ENCODE peak calls at places on chromosomes 2 and 18, in nine cellular contexts. W is upper lobe of right lung, S is neural progenitor cell, U is DND-41, N is tibial nerve, J is psoas muscle, I is MM.1S, V is cardiac muscle cell, F is adrenal gland. M is an unnamed sample. For H3K4me1, the result is how much of the 10 kb centered on the place peaks cover.

GRCh38 chr2:85743304-85743978 is 10.3 kb upstream of the ATOH8 start:
- DNase-seq in J (no peak), W (peak), S (no peak), N (no peak), V (peak), F (peak), I (no peak), U (no peak), M (no peak)

GRCh38 chr2:73386342-73386868 is 769 bp downstream of the ALMS1 start:
- DNase-seq in S (peak), F (no peak), W (no peak), I (no peak), N (no peak), U (no peak), V (no peak), J (no peak), M (no peak)

GRCh38 chr18:32293107-32293506 is 103.3 kb downstream of the MEP1B start:
- DNase-seq in I (no peak), F (no peak), V (no peak), N (peak), U (no peak), J (no peak), W (no peak), S (no peak), M (no peak)

GRCh38 chr18:56200381-56200831 is 438.0 kb downstream of the TXNL1 start:
- DNase-seq in U (no peak), J (no peak), N (no peak), F (no peak), I (no peak), W (no peak), S (no peak), V (peak), M (no peak)

GRCh38 chr2:216653931-216654365 is 20.7 kb downstream of the IGFBP2 start:
- DNase-seq in V (peak), U (peak), F (no peak), N (no peak), I (no peak), W (no peak), J (no peak), S (no peak), M (no peak)

GRCh38 chr2:219506153-219506801 is 7.6 kb downstream of the GMPPA start:
- DNase-seq in F (no peak), I (no peak), J (no peak), V (no peak), W (no peak), S (no peak), U (no peak), N (no peak), M (no peak)

GRCh38 chr18:9653390-9653789 is 39.0 kb upstream of the PPP4R1 start:
- DNase-seq in V (peak), U (no peak), S (no peak), J (no peak), N (peak), F (peak), I (no peak), W (no peak), M (no peak)

GRCh38 chr18:47901624-47902362 is 28.7 kb downstream of the SMAD2 start:
- DNase-seq in F (no peak), U (no peak), V (peak), N (no peak), J (no peak), S (no peak), I (no peak), W (no peak), M (no peak)

GRCh38 chr2:118056165-118056534 is 32.1 kb upstream of the INSIG2 start:
- DNase-seq in W (no peak), U (no peak), S (no peak), N (peak), J (no peak), V (no peak), I (peak), F (peak), M (no peak)

GRCh38 chr2:56680971-56681631 is 497.3 kb downstream of the CCDC85A start:
- DNase-seq in J (no peak), N (no peak), U (no peak), W (no peak), S (no peak), F (no peak), I (no peak), V (peak), M (no peak)

GRCh38 chr2:66317268-66317899 is 117.5 kb upstream of the MEIS1 start:
- DNase-seq in U (no peak), J (no peak), F (no peak), W (no peak), I (no peak), S (no peak), V (no peak), N (no peak), M (no peak)

GRCh38 chr2:170354855-170355649 is 177.1 kb downstream of the MYO3B start:
- DNase-seq in W (no peak), F (no peak), N (no peak), S (no peak), U (peak), V (no peak), I (no peak), J (no peak), M (no peak)

GRCh38 chr2:74530239-74531161 is 767 bp downstream of the HTRA2 start:
- DNase-seq in J (no peak), S (peak), N (no peak), W (peak), U (peak), V (peak), I (peak), F (peak), M (peak)

GRCh38 chr18:58225101-58225500 is 181.1 kb downstream of the NEDD4L start:
- DNase-seq in U (no peak), V (no peak), F (no peak), N (no peak), I (no peak), W (no peak), J (no peak), S (no peak), M (no peak)

GRCh38 chr18:7514796-7515440 is 52.2 kb upstream of the PTPRM start:
- DNase-seq in N (no peak), W (no peak), F (no peak), U (no peak), S (peak), I (no peak), J (no peak), V (peak), M (no peak)

GRCh38 chr2:64049633-64050220 is 30.5 kb upstream of the VPS54 start:
- DNase-seq in J (peak), V (peak), N (peak), F (peak), U (peak), I (peak), S (peak), W (no peak), M (peak)

GRCh38 chr2:121128741-121129659 is 156.0 kb downstream of the TFCP2L1 start:
- DNase-seq in V (peak), W (peak), N (peak), F (peak), I (no peak), J (no peak), S (peak), U (no peak), M (peak)

GRCh38 chr2:6800553-6800952 is 65.2 kb downstream of the CMPK2 start:
- DNase-seq in V (no peak), U (no peak), W (no peak), I (no peak), N (no peak), F (no peak), J (no peak), S (no peak), M (no peak)

GRCh38 chr2:3940661-3941060 is 237.3 kb downstream of the DCDC2C start:
- DNase-seq in J (no peak), N (no peak), I (no peak), V (no peak), U (no peak), S (peak), W (no peak), F (no peak), M (no peak)

GRCh38 chr18:48879008-48879431 is 71.7 kb downstream of the SMAD7 start:
- DNase-seq in U (no peak), V (no peak), I (no peak), F (no peak), W (peak), N (no peak), S (no peak), J (no peak), M (no peak)

GRCh38 chr2:85844486-85844885 is 44.3 kb downstream of the ST3GAL5 start:
- DNase-seq in I (no peak), W (no peak), F (peak), N (no peak), V (no peak), J (no peak), S (no peak), U (no peak), M (no peak)

GRCh38 chr2:203751886-203752285 is 45.4 kb downstream of the CD28 start:
- DNase-seq in V (peak), U (no peak), F (no peak), I (no peak), J (no peak), N (no peak), W (no peak), S (no peak), M (no peak)

GRCh38 chr18:52348209-52348608 is 8.2 kb downstream of the DCC start:
- DNase-seq in U (peak), I (peak), J (no peak), F (no peak), N (no peak), W (no peak), V (no peak), S (peak), M (no peak)

GRCh38 chr2:61411109-61411508 is 59.8 kb downstream of the USP34 start:
- DNase-seq in I (no peak), W (no peak), S (no peak), F (peak), V (no peak), J (no peak), U (no peak), N (no peak), M (no peak)

GRCh38 chr2:61415265-61415664 is 55.6 kb downstream of the USP34 start:
- DNase-seq in W (no peak), I (no peak), S (no peak), U (no peak), V (no peak), F (no peak), N (no peak), J (no peak), M (no peak)

GRCh38 chr2:61404438-61404837 is 66.4 kb downstream of the USP34 start:
- DNase-seq in W (no peak), U (no peak), F (no peak), N (no peak), V (no peak), S (no peak), I (no peak), J (no peak), M (no peak)

GRCh38 chr2:61405813-61406212 is 65.1 kb downstream of the USP34 start:
- DNase-seq in S (no peak), J (no peak), N (no peak), F (no peak), W (no peak), U (no peak), V (no peak), I (no peak), M (no peak)

DNA sequence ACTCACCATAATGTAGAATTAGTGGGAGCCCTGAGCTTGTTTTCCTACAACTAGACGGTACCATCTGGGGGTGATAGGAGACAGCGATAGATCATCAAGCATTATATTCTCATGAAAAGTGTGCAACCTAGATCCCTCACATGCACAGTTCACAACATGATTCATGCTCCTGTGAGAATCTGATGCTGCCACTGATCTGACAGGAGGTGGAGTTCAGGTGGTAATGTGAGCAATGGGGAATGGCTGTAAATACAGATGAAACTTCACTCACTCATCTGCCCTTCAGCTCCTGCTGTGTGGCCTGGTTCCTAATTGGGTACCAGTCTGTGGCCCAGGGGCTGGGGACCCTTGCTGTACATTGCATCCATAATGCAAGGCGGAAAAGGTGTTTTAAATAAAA is 60.7 kb downstream of the USP34 start:
- DNase-seq in I (no peak), W (no peak), J (no peak), N (no peak), S (no peak), V (no peak), U (no peak), F (no peak), M (no peak)
- TF ChIP-seq CTCF in I (no peak), W (no peak), J (no peak), N (no peak), S (no peak), V (no peak), U (no peak), F (no peak), M (no peak)

GRCh38 chr2:172467382-172467781 is 40.0 kb downstream of the ITGA6 start:
- DNase-seq in N (no peak), J (no peak), F (no peak), U (no peak), S (no peak), I (no peak), W (no peak), V (no peak), M (no peak)

GRCh38 chr2:172465417-172466334 is 38.3 kb downstream of the ITGA6 start:
- DNase-seq in S (peak), F (peak), U (peak), I (peak), V (peak), N (peak), J (peak), W (no peak), M (peak)

GRCh38 chr2:172461591-172462392 is 34.4 kb downstream of the ITGA6 start:
- DNase-seq in I (peak), S (peak), J (peak), U (peak), F (peak), V (peak), W (peak), N (no peak), M (peak)

GRCh38 chr2:172462393-172463381 is 35.3 kb downstream of the ITGA6 start:
- DNase-seq in U (peak), N (no peak), F (no peak), J (no peak), V (no peak), S (no peak), I (peak), W (no peak), M (peak)

DNA sequence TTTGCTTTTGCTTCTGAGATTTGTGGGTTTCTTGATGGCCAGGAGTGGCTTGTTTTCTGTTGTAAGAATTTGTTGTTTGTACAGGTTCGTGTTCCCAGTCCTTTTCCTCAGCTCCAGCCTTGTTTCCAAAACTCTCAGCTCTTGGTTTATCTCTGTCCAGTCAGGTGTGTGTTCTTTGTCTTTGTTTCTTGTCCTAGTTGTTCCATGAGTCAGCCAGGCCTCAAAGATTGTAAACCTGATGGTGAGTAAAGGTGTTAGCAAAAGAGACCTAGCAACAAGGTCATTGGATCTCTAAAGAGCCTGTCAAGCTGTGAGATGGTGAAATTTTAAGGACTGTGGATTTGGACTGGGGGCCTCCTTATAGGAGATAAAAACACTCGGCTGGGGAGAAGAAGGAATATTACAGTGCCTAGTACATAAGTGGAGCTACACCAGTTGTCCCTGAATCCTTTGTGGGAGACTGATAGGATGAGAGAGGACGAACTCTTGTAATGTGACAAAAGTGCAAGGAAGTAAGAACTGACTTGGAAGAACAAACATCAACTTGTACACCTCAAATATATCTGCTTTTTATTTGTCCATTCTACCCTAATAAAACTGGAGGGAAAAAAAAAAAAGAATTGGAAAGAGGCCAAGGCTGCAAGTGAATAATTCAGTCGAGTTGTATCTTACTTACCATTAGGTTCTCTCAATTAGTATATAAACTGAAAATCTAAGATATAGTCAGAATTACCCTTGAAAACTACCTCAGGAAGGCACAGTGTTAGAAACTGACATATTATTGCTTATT is 37.1 kb downstream of the ITGA6 start:
- DNase-seq in N (no peak), W (no peak), F (no peak), S (no peak), I (no peak), V (no peak), J (no peak), U (no peak), M (no peak)
- H3K4me1 ChIP-seq in N (half or more), W (under half), F (under half), S (under half), I (under half), V (under half), J (under half), U (under half), M (under half)

GRCh38 chr2:112688086-112688880 is 32.5 kb upstream of the NT5DC4 start:
- DNase-seq in W (no peak), F (no peak), S (no peak), N (no peak), J (no peak), I (no peak), U (no peak), V (no peak), M (no peak)

GRCh38 chr2:112683550-112684414 is 37.0 kb upstream of the NT5DC4 start:
- DNase-seq in V (no peak), I (no peak), W (no peak), J (no peak), F (no peak), S (no peak), N (no peak), U (no peak), M (no peak)

GRCh38 chr2:112684415-112684775 is 36.4 kb upstream of the NT5DC4 start:
- DNase-seq in S (no peak), U (no peak), V (no peak), J (no peak), I (no peak), N (no peak), W (no peak), F (no peak), M (no peak)

GRCh38 chr2:112686348-112687217 is 34.2 kb upstream of the NT5DC4 start:
- DNase-seq in V (no peak), I (peak), F (no peak), U (peak), N (no peak), S (no peak), J (no peak), W (no peak), M (no peak)

DNA sequence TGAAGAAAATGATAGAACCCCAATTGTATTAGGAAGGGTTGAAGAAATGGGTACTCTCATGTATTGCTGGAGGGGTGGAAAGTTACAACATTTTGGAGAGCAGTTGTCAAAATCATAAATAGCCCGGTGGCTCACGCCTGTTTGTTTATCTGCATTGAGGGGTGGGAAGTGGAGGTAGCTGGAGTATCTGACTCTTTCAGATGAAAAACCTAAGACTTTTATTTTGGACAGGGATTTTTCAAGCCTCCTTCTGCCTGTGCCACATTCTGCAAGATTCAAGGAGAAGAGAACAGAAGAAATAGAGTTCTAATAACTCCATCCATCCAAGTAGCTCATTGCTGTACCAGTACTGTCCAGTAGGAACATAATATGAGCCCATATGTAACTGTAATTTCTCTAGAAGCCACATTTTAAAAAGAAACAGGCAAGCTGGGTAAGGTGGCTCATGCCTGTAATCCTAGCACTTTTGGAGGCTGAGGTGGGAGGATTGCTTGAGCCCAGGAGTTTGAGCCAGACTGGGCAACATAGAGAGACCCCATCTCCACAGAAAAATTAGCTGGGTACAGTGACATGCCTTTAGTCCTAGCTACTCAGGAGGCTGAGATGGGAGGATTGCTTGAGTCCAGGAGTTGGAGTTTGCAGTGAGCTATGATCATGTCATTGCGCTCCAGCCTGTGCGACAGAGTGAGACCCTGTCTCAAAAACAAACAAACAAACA is 35.5 kb upstream of the NT5DC4 start:
- DNase-seq in W (no peak), F (no peak), V (no peak), J (no peak), U (no peak), S (no peak), N (no peak), I (no peak), M (no peak)
- TF ChIP-seq CTCF in W (peak), F (no peak), V (no peak), J (no peak), U (peak), S (no peak), N (no peak), I (no peak), M (no peak)

GRCh38 chr2:174759381-174760064 is 4.7 kb downstream of the CHRNA1 start:
- DNase-seq in W (no peak), N (no peak), F (no peak), S (no peak), J (no peak), V (no peak), U (no peak), I (no peak), M (peak)
- H3K4me1 ChIP-seq in W (under half), N (under half), F (under half), S (under half), J (under half), V (under half), U (under half), I (under half), M (under half)

GRCh38 chr2:242029422-242030225 is 160.1 kb downstream of the RTP5 start:
- DNase-seq in N (no peak), S (no peak), F (no peak), U (no peak), V (no peak), J (no peak), I (no peak), W (peak), M (no peak)
- TF ChIP-seq CTCF in N (no peak), S (no peak), F (no peak), U (peak), V (no peak), J (no peak), I (no peak), W (no peak), M (no peak)

GRCh38 chr18:13379062-13379800 is 160.7 kb downstream of the LDLRAD4 start:
- DNase-seq in W (no peak), N (no peak), V (no peak), J (no peak), F (no peak), I (no peak), U (no peak), S (no peak), M (no peak)
- H3K4me1 ChIP-seq in W (under half), N (under half), V (under half), J (half or more), F (under half), I (under half), U (under half), S (under half), M (under half)

DNA sequence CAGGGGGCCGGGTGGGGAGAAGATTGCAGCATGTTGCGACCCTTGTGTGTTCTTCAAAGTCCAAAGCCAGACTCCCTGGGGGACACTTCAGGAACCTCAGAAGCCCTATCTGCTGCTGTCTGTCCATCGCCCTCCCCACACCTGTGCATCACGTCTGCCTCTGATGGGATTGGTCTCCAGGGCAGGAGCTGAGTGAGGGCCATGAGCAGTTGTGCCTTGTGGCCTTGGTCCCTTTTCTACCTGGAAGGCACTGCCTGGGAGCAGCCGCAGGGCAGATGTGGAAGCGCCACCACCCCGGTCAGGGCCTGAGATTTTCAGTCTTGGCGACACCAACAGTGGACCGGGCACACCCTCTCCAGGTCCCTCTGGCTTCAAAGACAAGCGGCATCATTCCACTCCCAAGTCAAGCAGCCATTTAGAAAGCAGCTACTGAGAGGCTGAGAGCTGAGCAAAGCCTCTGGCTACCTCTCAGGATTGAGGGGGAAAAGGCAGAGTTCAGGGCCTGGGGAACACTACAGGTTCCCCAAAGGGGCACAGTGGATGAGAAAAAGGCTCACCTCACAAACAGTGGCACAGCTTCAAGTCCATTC is 210.0 kb upstream of the RAB6C start:
- DNase-seq in W (no peak), F (no peak), I (no peak), N (no peak), S (no peak), U (no peak), V (no peak), J (no peak), M (no peak)
- TF ChIP-seq CTCF in W (no peak), F (no peak), I (no peak), N (no peak), S (no peak), U (no peak), V (no peak), J (no peak), M (no peak)

M was measured in mucosa of descending colon.